ENCODE peak calls at places on chromosome 22, in eight cellular contexts. M, X, D, G, T, E, O and H are unnamed samples.

GRCh38 chr22:47571616-47572015 is 809.2 kb downstream of the TBC1D22A start:
- DNase-seq in M (no peak), X (no peak), D (no peak), G (no peak), T (no peak), E (no peak), O (no peak), H (no peak)

GRCh38 chr22:44329179-44329796 is 16.5 kb upstream of the SHISAL1 start:
- DNase-seq in M (no peak), X (no peak), D (no peak), G (no peak), T (peak), E (no peak), O (no peak), H (no peak)

GRCh38 chr22:18147791-18148507 is 2.0 kb upstream of the USP18 start:
- DNase-seq in M (no peak), X (no peak), D (no peak), G (no peak), T (no peak), E (no peak), O (no peak), H (no peak)

GRCh38 chr22:46604306-46604690 is 15.9 kb upstream of the GRAMD4 start:
- DNase-seq in M (no peak), X (no peak), D (no peak), G (no peak), T (peak), E (no peak), O (no peak), H (no peak)

GRCh38 chr22:29456211-29456671 is 17.9 kb downstream of the RFPL1 start:
- DNase-seq in M (no peak), X (no peak), D (no peak), G (peak), T (no peak), E (no peak), O (no peak), H (no peak)

GRCh38 chr22:17587631-17588030 is 24.3 kb downstream of the SLC25A18 start:
- DNase-seq in M (no peak), X (no peak), D (no peak), G (no peak), T (no peak), E (no peak), O (no peak), H (no peak)

GRCh38 chr22:40224702-40225101 is 47.0 kb downstream of the TNRC6B start:
- DNase-seq in M (no peak), X (no peak), D (no peak), G (no peak), T (no peak), E (no peak), O (peak), H (no peak)

GRCh38 chr22:20852076-20852475 is 6.5 kb downstream of the PI4KA start:
- DNase-seq in M (no peak), X (no peak), D (no peak), G (no peak), T (no peak), E (no peak), O (no peak), H (no peak)

GRCh38 chr22:44521326-44521725 is 23.3 kb upstream of the RTL6 start:
- DNase-seq in M (no peak), X (no peak), D (no peak), G (no peak), T (no peak), E (no peak), O (no peak), H (no peak)

GRCh38 chr22:29689201-29689871 is 30.5 kb upstream of the CABP7 start:
- DNase-seq in M (no peak), X (no peak), D (no peak), G (no peak), T (no peak), E (no peak), O (no peak), H (no peak)

GRCh38 chr22:36197065-36197440 is 4.6 kb downstream of the APOL4 start:
- DNase-seq in M (peak), X (peak), D (no peak), G (peak), T (no peak), E (no peak), O (peak), H (no peak)

GRCh38 chr22:24803064-24803542 is 2.9 kb upstream of the SGSM1 start:
- DNase-seq in M (peak), X (peak), D (no peak), G (peak), T (no peak), E (no peak), O (peak), H (peak)

GRCh38 chr22:49027122-49027670 is 800.5 kb downstream of the BRD1 start:
- DNase-seq in M (no peak), X (no peak), D (no peak), G (no peak), T (no peak), E (no peak), O (no peak), H (no peak)

GRCh38 chr22:44686873-44687600 is 15.0 kb upstream of the PRR5 start:
- DNase-seq in M (no peak), X (no peak), D (no peak), G (peak), T (no peak), E (no peak), O (no peak), H (no peak)

GRCh38 chr22:19149047-19149883 is 827 bp downstream of the GSC2 start:
- DNase-seq in M (no peak), X (no peak), D (no peak), G (no peak), T (no peak), E (no peak), O (peak), H (no peak)

GRCh38 chr22:30178180-30179126 is 68.1 kb downstream of the LIF start:
- DNase-seq in M (no peak), X (no peak), D (no peak), G (no peak), T (no peak), E (no peak), O (no peak), H (no peak)

GRCh38 chr22:22097727-22098228 is 115.2 kb upstream of the TOP3B start:
- DNase-seq in M (no peak), X (no peak), D (no peak), G (no peak), T (no peak), E (no peak), O (no peak), H (no peak)

GRCh38 chr22:44430716-44431115 is 67.3 kb downstream of the RTL6 start:
- DNase-seq in M (no peak), X (no peak), D (no peak), G (no peak), T (no peak), E (no peak), O (no peak), H (no peak)

GRCh38 chr22:35645646-35646045 is 2.6 kb upstream of the APOL6 start:
- DNase-seq in M (no peak), X (no peak), D (no peak), G (no peak), T (no peak), E (no peak), O (no peak), H (no peak)

GRCh38 chr22:36921309-36922096 is 8.1 kb downstream of the CSF2RB start:
- DNase-seq in M (no peak), X (no peak), D (no peak), G (no peak), T (peak), E (no peak), O (no peak), H (no peak)

GRCh38 chr22:24894998-24895397 is 51.5 kb downstream of the LHFPL7 start:
- DNase-seq in M (no peak), X (peak), D (peak), G (peak), T (no peak), E (no peak), O (peak), H (peak)

GRCh38 chr22:29310863-29311339 is 4.5 kb downstream of the GAS2L1 start:
- DNase-seq in M (no peak), X (peak), D (peak), G (peak), T (no peak), E (peak), O (peak), H (peak)

GRCh38 chr22:36853407-36854099 is 7.3 kb upstream of the NCF4 start:
- DNase-seq in M (peak), X (peak), D (peak), G (peak), T (no peak), E (no peak), O (peak), H (peak)

GRCh38 chr22:21694795-21695431 is 29.1 kb downstream of the PPIL2 start:
- DNase-seq in M (no peak), X (no peak), D (no peak), G (no peak), T (no peak), E (no peak), O (no peak), H (no peak)

GRCh38 chr22:44486538-44486937 is 11.5 kb downstream of the RTL6 start:
- DNase-seq in M (no peak), X (no peak), D (no peak), G (no peak), T (no peak), E (no peak), O (no peak), H (no peak)

GRCh38 chr22:30392661-30393321 is 4.0 kb upstream of the SEC14L2 start:
- DNase-seq in M (no peak), X (no peak), D (no peak), G (no peak), T (no peak), E (no peak), O (no peak), H (no peak)

GRCh38 chr22:35065796-35066218 is at the start of gene ISX:
- DNase-seq in M (no peak), X (no peak), D (no peak), G (no peak), T (no peak), E (no peak), O (no peak), H (no peak)

GRCh38 chr22:33438273-33438672 is 380.1 kb upstream of the SYN3 start:
- DNase-seq in M (no peak), X (no peak), D (no peak), G (peak), T (no peak), E (peak), O (peak), H (peak)

DNA sequence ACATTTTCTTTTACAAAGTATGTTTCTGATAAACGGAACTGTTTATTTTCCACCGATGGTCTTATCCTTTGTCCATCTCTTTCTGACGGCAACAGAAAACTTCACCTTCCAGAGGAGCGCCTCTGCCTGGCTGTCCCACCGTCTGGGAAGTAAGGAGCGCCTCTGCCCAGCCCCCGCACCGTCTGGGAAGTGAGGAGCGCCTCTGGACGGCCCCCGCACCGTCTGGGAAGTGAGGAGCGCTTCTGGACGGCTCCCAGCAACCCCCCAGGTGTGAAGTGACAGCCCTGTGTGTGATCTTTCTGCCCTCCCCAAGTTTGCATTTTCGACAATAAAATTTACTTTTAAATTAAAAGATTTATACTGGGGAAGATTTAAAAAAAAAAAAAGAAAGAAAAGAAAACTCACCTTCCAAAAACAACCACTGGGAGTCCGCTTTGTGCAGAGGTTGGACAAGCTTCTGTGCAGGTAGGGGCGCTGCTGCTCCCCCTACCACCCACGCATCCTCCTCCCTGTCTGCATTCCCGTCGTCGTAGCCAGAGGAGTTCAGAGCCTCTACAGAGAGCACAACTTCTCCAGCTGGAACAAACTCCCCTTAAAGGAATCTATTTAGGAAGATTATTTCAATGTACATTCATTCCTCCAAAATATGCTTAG is 1.0 kb upstream of the APOBEC3B start:
- DNase-seq in M (no peak), X (no peak), D (no peak), G (peak), T (no peak), E (no peak), O (peak), H (no peak)
- H3K4me3 ChIP-seq in M (peak), X (peak), D (peak), G (no peak), T (peak), E (no peak), O (no peak), H (no peak)

GRCh38 chr22:32354360-32355351 is 3.0 kb upstream of the RFPL3 start:
- DNase-seq in M (no peak), X (no peak), D (peak), G (peak), T (no peak), E (peak), O (peak), H (peak)
- H3K4me3 ChIP-seq in M (no peak), X (peak), D (no peak), G (no peak), T (no peak), E (no peak), O (no peak), H (no peak)

GRCh38 chr22:50418624-50419023 is 56.2 kb downstream of the SBF1 start:
- DNase-seq in M (no peak), X (no peak), D (no peak), G (no peak), T (no peak), E (no peak), O (no peak), H (no peak)
- H3K4me3 ChIP-seq in M (no peak), X (no peak), D (no peak), G (no peak), T (no peak), E (no peak), O (no peak), H (no peak)

DNA sequence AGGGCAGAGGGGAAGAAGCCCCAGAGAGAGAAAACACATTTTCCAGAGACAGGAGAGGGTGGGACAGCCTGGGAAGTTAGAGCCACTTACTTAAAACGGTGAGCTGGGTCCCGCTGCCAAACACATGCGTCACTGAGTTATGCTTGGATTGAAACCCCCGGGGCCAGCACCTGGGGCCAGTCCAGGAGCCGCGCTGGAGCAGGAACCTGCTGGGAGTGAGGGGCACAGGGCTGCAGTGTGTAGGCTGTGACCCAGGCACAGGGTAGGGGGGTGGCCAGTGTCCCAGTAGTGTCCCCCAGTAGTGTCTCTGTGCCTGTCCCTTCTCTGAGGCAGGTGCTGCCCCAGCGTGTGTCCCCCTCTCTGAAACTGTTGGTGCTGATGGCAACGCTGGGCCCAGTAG is 5.2 kb downstream of the IGLL1 start:
- DNase-seq in M (no peak), X (no peak), D (peak), G (no peak), T (no peak), E (no peak), O (no peak), H (no peak)
- H3K4me3 ChIP-seq in M (no peak), X (no peak), D (no peak), G (no peak), T (no peak), E (no peak), O (no peak), H (no peak)